ENCODE peak calls at places on chromosomes 13 and 19, in nine cellular contexts. S is CD8-positive, alpha-beta T cell; B is Calu3; J is putamen; Y is AG08396; Q is NCI-H345; R is activated CD4-positive, alpha-beta T cell treated with anti-CD3 and anti-CD28 coated beads for 24 hours; P is A673; V is Right ventricle myocardium inferior. I is an unnamed sample.

GRCh38 chr19:1941146-1942077 is at the start of gene CSNK1G2:
- DNase-seq in B (no peak), Y (no peak), S (no peak), R (no peak), Q (no peak), J (no peak), V (no peak), P (no peak), I (no peak)

GRCh38 chr19:18223860-18224524 is 2.2 kb downstream of the PDE4C start:
- DNase-seq in R (no peak), S (no peak), J (no peak), B (peak), V (peak), Q (peak), P (peak), Y (no peak), I (no peak)

GRCh38 chr19:18513868-18514267 is 8.0 kb downstream of the ELL start:
- DNase-seq in V (no peak), P (no peak), Q (no peak), S (no peak), Y (no peak), B (no peak), J (no peak), R (no peak), I (peak)

GRCh38 chr19:58557253-58558065 is 952 bp downstream of the UBE2M start:
- DNase-seq in Q (no peak), S (no peak), B (no peak), Y (no peak), V (no peak), J (no peak), P (no peak), R (no peak), I (no peak)

GRCh38 chr19:18425515-18426415 is 6.6 kb downstream of the SSBP4 start:
- DNase-seq in S (peak), P (peak), J (no peak), R (no peak), B (no peak), V (peak), Y (peak), Q (no peak), I (peak)

GRCh38 chr13:44660050-44660449 is 83.9 kb upstream of the TSC22D1 start:
- DNase-seq in B (no peak), S (no peak), Q (no peak), P (no peak), Y (peak), J (no peak), V (no peak), R (no peak), I (peak)

GRCh38 chr13:99991013-99991805 is 9.6 kb downstream of the ZIC2 start:
- DNase-seq in V (no peak), R (no peak), P (peak), Y (no peak), B (no peak), S (no peak), Q (no peak), J (no peak), I (no peak)

GRCh38 chr13:50686547-50686946 is 156.9 kb downstream of the DLEU7 start:
- DNase-seq in S (no peak), R (no peak), Q (no peak), B (no peak), Y (no peak), V (no peak), J (no peak), P (no peak), I (no peak)

GRCh38 chr13:112893570-112894422 is 75.2 kb upstream of the MCF2L start:
- DNase-seq in P (peak), B (peak), R (no peak), J (no peak), S (no peak), V (peak), Q (peak), Y (peak), I (peak)

GRCh38 chr19:35220315-35220921 is 8.1 kb downstream of the FAM187B start:
- DNase-seq in V (no peak), B (peak), R (no peak), P (peak), J (no peak), Y (no peak), S (no peak), Q (no peak), I (no peak)

GRCh38 chr13:72164811-72165210 is 297.8 kb upstream of the DACH1 start:
- DNase-seq in Y (no peak), B (no peak), Q (no peak), J (no peak), V (no peak), P (no peak), R (no peak), S (no peak), I (no peak)

GRCh38 chr13:62337109-62337880 is 921.6 kb upstream of the PCDH20 start:
- DNase-seq in R (no peak), V (no peak), Q (no peak), S (no peak), B (no peak), J (no peak), P (no peak), Y (no peak), I (no peak)

GRCh38 chr19:29596885-29597525 is 9.1 kb upstream of the POP4 start:
- DNase-seq in V (no peak), Q (peak), B (peak), R (no peak), P (peak), S (no peak), Y (no peak), J (no peak), I (peak)

GRCh38 chr13:110643768-110644421 is 28.6 kb downstream of the NAXD start:
- DNase-seq in R (no peak), B (no peak), P (no peak), S (no peak), J (no peak), V (peak), Q (no peak), Y (no peak), I (no peak)

GRCh38 chr13:51937320-51938290 is 73.6 kb downstream of the ATP7B start:
- DNase-seq in P (no peak), S (no peak), R (no peak), V (no peak), J (no peak), Y (no peak), B (no peak), Q (no peak), I (no peak)

GRCh38 chr13:66402071-66402470 is 828.1 kb downstream of the PCDH9 start:
- DNase-seq in S (no peak), Y (no peak), B (no peak), J (no peak), V (no peak), Q (no peak), R (no peak), P (no peak), I (no peak)

GRCh38 chr13:27006519-27007161 is 165.0 kb downstream of the USP12 start:
- DNase-seq in V (peak), R (no peak), S (no peak), J (peak), B (peak), Q (peak), P (peak), Y (peak), I (peak)

GRCh38 chr13:33918199-33918932 is 100.4 kb downstream of the RFC3 start:
- DNase-seq in B (no peak), P (peak), V (no peak), Q (no peak), Y (peak), J (no peak), S (no peak), R (no peak), I (peak)

GRCh38 chr13:94700051-94700535 is 12.3 kb downstream of the SOX21 start:
- DNase-seq in P (no peak), S (no peak), V (no peak), Q (no peak), R (no peak), Y (no peak), B (no peak), J (no peak), I (no peak)

GRCh38 chr13:43377149-43377548 is 353.8 kb downstream of the DNAJC15 start:
- DNase-seq in R (no peak), Q (no peak), Y (no peak), S (no peak), J (no peak), V (no peak), P (no peak), B (no peak), I (no peak)

GRCh38 chr19:23914402-23915286 is at the start of gene ZNF726:
- DNase-seq in P (peak), Y (peak), V (peak), J (peak), Q (no peak), B (peak), S (peak), R (peak), I (peak)

GRCh38 chr19:55116232-55117062 is 990 bp downstream of the PPP1R12C start:
- DNase-seq in J (peak), Y (peak), Q (peak), V (peak), R (no peak), S (peak), P (peak), B (peak), I (peak)

GRCh38 chr13:59531571-59532091 is 632.1 kb downstream of the DIAPH3 start:
- DNase-seq in Y (peak), R (no peak), P (peak), S (peak), B (peak), V (peak), J (peak), Q (peak), I (peak)